ENCODE peak calls at places on chromosomes 13 and 19, in four cellular contexts. One of them, this sample, is unnamed.

GRCh38 chr19:16828990-16829821 is at the start of gene SIN3B:
- DNase-seq in transverse colon: peak; percentile 91
- DNase-seq in pancreas: peak; percentile 94
- DNase-seq in mesendoderm: peak; percentile 95
- DNase-seq in this sample: peak; percentile 80

GRCh38 chr13:111286162-111286561 is 34.3 kb upstream of the TEX29 start:
- DNase-seq in transverse colon: no peak
- DNase-seq in pancreas: no peak
- DNase-seq in mesendoderm: peak; percentile 31
- DNase-seq in this sample: no peak

GRCh38 chr19:45179063-45179847 is 671 bp downstream of the BLOC1S3 start:
- DNase-seq in transverse colon: peak; percentile 42
- DNase-seq in pancreas: peak; percentile 85
- DNase-seq in mesendoderm: no peak
- DNase-seq in this sample: no peak

GRCh38 chr13:33125821-33126570 is 109.8 kb downstream of the KL start:
- DNase-seq in transverse colon: no peak
- DNase-seq in pancreas: no peak
- DNase-seq in mesendoderm: peak; percentile 97
- DNase-seq in this sample: peak; percentile 90

GRCh38 chr13:24241336-24241735 is 68.0 kb upstream of the C1QTNF9 start:
- DNase-seq in transverse colon: no peak
- DNase-seq in pancreas: peak; percentile 14
- DNase-seq in mesendoderm: no peak
- DNase-seq in this sample: no peak

GRCh38 chr19:41958367-41959055 is 610 bp downstream of the RABAC1 start:
- DNase-seq in transverse colon: peak; percentile 96
- DNase-seq in pancreas: peak; percentile 95
- DNase-seq in mesendoderm: peak; percentile 92
- DNase-seq in this sample: peak; percentile 84

GRCh38 chr19:48862827-48863226 is 5.6 kb downstream of the PLEKHA4 start:
- DNase-seq in transverse colon: no peak
- DNase-seq in pancreas: no peak
- DNase-seq in mesendoderm: no peak
- DNase-seq in this sample: no peak

GRCh38 chr13:33940898-33941297 is 122.9 kb downstream of the RFC3 start:
- DNase-seq in transverse colon: no peak
- DNase-seq in pancreas: no peak
- DNase-seq in mesendoderm: peak; percentile 68
- DNase-seq in this sample: no peak

DNA sequence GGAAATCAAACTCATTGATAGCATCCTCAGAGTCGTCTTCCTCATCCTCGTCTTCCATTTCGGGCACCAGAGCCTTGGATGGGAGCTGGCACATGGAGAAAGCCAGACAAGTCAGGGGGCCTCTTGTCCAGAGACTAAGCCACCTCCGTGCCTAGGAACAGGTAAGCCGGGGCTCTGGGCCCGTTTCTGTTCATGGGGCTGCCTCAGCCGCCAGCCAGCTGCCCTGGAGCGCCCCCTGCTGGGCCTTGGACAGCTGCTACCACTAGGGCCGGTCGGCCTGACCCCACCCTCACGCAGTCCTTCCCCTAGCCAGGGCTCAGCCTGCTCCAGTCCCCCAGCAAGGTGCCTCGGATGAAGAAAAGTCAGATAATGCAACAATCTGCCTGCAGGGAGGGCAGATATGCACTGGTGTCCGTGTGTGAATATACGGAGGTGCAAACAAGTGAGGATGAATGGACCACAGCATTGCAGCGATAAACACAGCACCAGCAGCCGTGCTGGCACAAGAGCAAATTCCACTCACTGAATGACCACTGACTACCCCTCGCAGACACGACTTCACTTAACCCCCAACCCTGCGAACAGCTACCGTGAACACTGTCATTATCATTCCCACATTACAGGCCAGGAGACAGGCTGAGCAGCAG is 11.9 kb upstream of the PRKD2 start:
- DNase-seq in transverse colon: peak; percentile 80
- DNase-seq in pancreas: peak; percentile 82
- DNase-seq in mesendoderm: peak; percentile 71
- DNase-seq in this sample: peak; percentile 71
- H3K4me1 ChIP-seq in transverse colon: no peaks in the 10 kb centered on the region
- H3K4me1 ChIP-seq in pancreas: no peaks in the 10 kb centered on the region
- H3K4me1 ChIP-seq in mesendoderm: no peaks in the 10 kb centered on the region
- H3K4me1 ChIP-seq in this sample: no peaks in the 10 kb centered on the region

GRCh38 chr19:3119782-3120380 is 16.0 kb upstream of the GNA15 start:
- DNase-seq in transverse colon: no peak
- DNase-seq in pancreas: peak; percentile 69
- DNase-seq in mesendoderm: no peak
- DNase-seq in this sample: no peak
- H3K27ac ChIP-seq in transverse colon: no peak overlapping the region
- H3K27ac ChIP-seq in pancreas: no peak overlapping the region
- H3K27ac ChIP-seq in mesendoderm: no peak overlapping the region
- H3K27ac ChIP-seq in this sample: peak overlapping the region; percentile 55

DNA sequence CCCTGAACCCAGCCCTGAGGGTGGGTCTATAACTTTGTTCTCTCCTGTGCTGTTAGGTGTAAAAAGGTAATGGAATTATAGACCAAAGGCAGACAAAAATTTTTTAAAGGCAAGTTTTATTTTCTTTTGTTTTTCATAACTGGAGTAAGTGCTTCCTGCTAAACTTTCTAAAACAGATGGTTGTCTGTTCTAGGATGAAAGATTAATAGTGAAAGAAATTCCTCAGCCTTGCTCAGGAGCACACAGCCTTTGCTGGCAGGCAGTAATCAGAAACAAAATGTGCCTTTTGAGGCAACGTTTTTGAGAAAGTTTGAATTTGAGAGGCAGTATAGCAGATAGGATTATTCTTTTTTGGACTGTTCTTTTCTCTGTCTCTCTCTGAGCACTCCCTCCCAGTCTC is 2749.5 kb downstream of the PCDH9 start:
- DNase-seq in transverse colon: no peak
- DNase-seq in pancreas: no peak
- DNase-seq in mesendoderm: no peak
- DNase-seq in this sample: no peak
- H3K4me1 ChIP-seq in transverse colon: no peaks in the 10 kb centered on the region
- H3K4me1 ChIP-seq in pancreas: no peaks in the 10 kb centered on the region
- H3K4me1 ChIP-seq in mesendoderm: no peaks in the 10 kb centered on the region
- H3K4me1 ChIP-seq in this sample: no peaks in the 10 kb centered on the region

GRCh38 chr13:59483441-59484116 is 680.1 kb downstream of the DIAPH3 start:
- DNase-seq in transverse colon: no peak
- DNase-seq in pancreas: no peak
- DNase-seq in mesendoderm: peak; percentile 81
- DNase-seq in this sample: no peak
- H3K27ac ChIP-seq in transverse colon: no peak overlapping the region
- H3K27ac ChIP-seq in pancreas: peak overlapping the region; percentile 27
- H3K27ac ChIP-seq in mesendoderm: no peak overlapping the region
- H3K27ac ChIP-seq in this sample: no peak overlapping the region

GRCh38 chr13:19763618-19764017 is 19.1 kb downstream of the PSPC1 start:
- DNase-seq in transverse colon: no peak
- DNase-seq in pancreas: no peak
- DNase-seq in mesendoderm: no peak
- DNase-seq in this sample: no peak
- H3K4me1 ChIP-seq in transverse colon: no peaks in the 10 kb centered on the region
- H3K4me1 ChIP-seq in pancreas: no peaks in the 10 kb centered on the region
- H3K4me1 ChIP-seq in mesendoderm: no peaks in the 10 kb centered on the region
- H3K4me1 ChIP-seq in this sample: no peaks in the 10 kb centered on the region

GRCh38 chr19:19061491-19061890 is 2.3 kb upstream of the SLC25A42 start:
- DNase-seq in transverse colon: no peak
- DNase-seq in pancreas: peak; percentile 72
- DNase-seq in mesendoderm: no peak
- DNase-seq in this sample: no peak

GRCh38 chr19:19064098-19064722 is 416 bp downstream of the SLC25A42 start:
- DNase-seq in transverse colon: peak; percentile 27
- DNase-seq in pancreas: no peak
- DNase-seq in mesendoderm: no peak
- DNase-seq in this sample: no peak

GRCh38 chr19:19062454-19063182 is 1.2 kb upstream of the SLC25A42 start:
- DNase-seq in transverse colon: no peak
- DNase-seq in pancreas: no peak
- DNase-seq in mesendoderm: peak; percentile 62
- DNase-seq in this sample: no peak

GRCh38 chr19:19064811-19065745 is 1.3 kb downstream of the SLC25A42 start:
- DNase-seq in transverse colon: peak; percentile 36
- DNase-seq in pancreas: peak; percentile 61
- DNase-seq in mesendoderm: no peak
- DNase-seq in this sample: no peak

DNA sequence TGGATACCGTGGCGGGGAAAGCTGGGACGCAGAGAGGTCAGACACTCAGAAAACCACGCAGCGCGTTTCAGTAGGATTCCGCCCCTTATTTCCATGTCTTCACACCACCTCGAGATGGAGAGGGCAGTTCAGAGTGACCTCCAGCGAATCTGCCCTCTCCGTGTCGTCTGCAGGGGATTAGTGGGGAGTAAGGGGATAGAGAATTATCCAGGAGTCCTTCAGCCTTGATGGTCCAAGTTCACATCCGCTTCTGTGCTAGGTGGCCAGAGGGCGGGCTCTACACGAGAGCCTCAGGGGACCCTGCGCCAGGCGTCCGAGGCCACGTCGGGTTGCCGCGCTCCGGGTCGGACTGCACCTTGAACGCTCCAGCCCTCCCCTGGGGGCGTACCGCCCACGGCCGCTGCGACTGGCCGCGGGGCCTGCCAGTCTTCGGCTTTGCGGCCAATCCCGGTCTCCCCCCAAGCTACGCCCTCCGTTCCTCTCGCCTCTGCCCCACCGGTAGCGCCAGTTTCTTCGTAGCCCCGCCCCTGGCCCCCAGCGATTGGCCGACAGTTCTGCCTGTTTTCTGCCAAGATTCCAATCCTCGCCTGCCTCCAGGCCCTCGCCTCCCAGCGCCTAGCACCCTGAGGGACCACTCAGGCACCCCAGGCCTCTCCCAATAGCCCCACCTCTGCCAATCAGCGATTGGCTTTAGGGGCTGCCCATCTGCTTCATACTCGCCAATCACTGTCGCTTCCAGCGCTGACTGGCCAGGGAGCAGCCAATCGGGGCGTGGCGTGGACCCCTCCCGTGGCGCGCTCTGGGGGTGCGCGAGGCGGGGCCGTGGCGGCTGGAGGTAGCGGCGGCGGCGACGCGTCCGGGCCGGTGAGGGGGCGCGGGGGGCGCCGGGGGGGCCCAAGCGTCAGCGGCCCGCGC is at the start of gene SLC25A42:
- DNase-seq in transverse colon: peak; percentile 99
- DNase-seq in pancreas: peak; percentile 100
- DNase-seq in mesendoderm: peak; percentile 99
- DNase-seq in this sample: peak; percentile 99
- H3K27ac ChIP-seq in transverse colon: peak within 1 kb of the TSS; percentile 81
- H3K27ac ChIP-seq in pancreas: peak within 1 kb of the TSS; percentile 72
- H3K27ac ChIP-seq in mesendoderm: no peak within 1 kb of the TSS
- H3K27ac ChIP-seq in this sample: peak within 1 kb of the TSS; percentile 87

This sample was measured in right atrium auricular region.